ENCODE peak calls at places on chromosomes 7 and 10, in four cellular contexts. T is prostate gland, Z is kidney tubule cell, E is T follicular helper cell. L is an unnamed sample.

GRCh38 chr10:4704034-4704545 is 121.9 kb upstream of the AKR1E2 start:
- DNase-seq in T (no peak), Z (peak), E (no peak), L (no peak)

GRCh38 chr7:131007439-131008330 is 273.7 kb upstream of the KLF14 start:
- DNase-seq in T (peak), Z (peak), E (peak), L (peak)

GRCh38 chr10:113381906-113382562 is 170.8 kb upstream of the HABP2 start:
- DNase-seq in T (no peak), Z (peak), E (no peak), L (peak)

GRCh38 chr7:71312755-71313490 is 181.0 kb downstream of the GALNT17 start:
- DNase-seq in T (no peak), Z (no peak), E (no peak), L (no peak)

GRCh38 chr10:4111593-4111992 is 326.6 kb upstream of the KLF6 start:
- DNase-seq in T (no peak), Z (no peak), E (no peak), L (no peak)

GRCh38 chr10:15439381-15439837 is 68.3 kb upstream of the FAM171A1 start:
- DNase-seq in T (no peak), Z (peak), E (no peak), L (peak)

GRCh38 chr7:45182856-45183710 is 25.5 kb downstream of the RAMP3 start:
- DNase-seq in T (no peak), Z (no peak), E (no peak), L (no peak)

GRCh38 chr7:42222119-42222518 is 14.9 kb downstream of the GLI3 start:
- DNase-seq in T (no peak), Z (no peak), E (no peak), L (no peak)

GRCh38 chr7:4909891-4910290 is 26.4 kb upstream of the RADIL start:
- DNase-seq in T (no peak), Z (no peak), E (no peak), L (no peak)

GRCh38 chr10:43233601-43234430 is 33.0 kb downstream of the RASGEF1A start:
- DNase-seq in T (no peak), Z (no peak), E (no peak), L (peak)

GRCh38 chr10:115129752-115130151 is 36.6 kb downstream of the ATRNL1 start:
- DNase-seq in T (no peak), Z (peak), E (no peak), L (no peak)

GRCh38 chr10:29811751-29812427 is 177.1 kb upstream of the SVIL start:
- DNase-seq in T (peak), Z (peak), E (no peak), L (peak)

GRCh38 chr7:76505168-76506080 is 4.9 kb upstream of the UPK3B start:
- DNase-seq in T (no peak), Z (no peak), E (no peak), L (no peak)

GRCh38 chr7:54015251-54015650 is 526.9 kb upstream of the VSTM2A start:
- DNase-seq in T (no peak), Z (peak), E (no peak), L (no peak)

GRCh38 chr7:107103369-107103768 is 58.9 kb downstream of the PRKAR2B start:
- DNase-seq in T (no peak), Z (peak), E (no peak), L (no peak)

GRCh38 chr10:73248259-73248724 is 1.2 kb upstream of the DNAJC9 start:
- DNase-seq in T (no peak), Z (no peak), E (no peak), L (no peak)

GRCh38 chr7:665751-666453 is 60.6 kb upstream of the DNAAF5 start:
- DNase-seq in T (no peak), Z (no peak), E (no peak), L (peak)

GRCh38 chr10:119189811-119190282 is 11.2 kb upstream of the PRDX3 start:
- DNase-seq in T (no peak), Z (peak), E (no peak), L (peak)

GRCh38 chr10:67520924-67521520 is 175.0 kb downstream of the CTNNA3 start:
- DNase-seq in T (peak), Z (peak), E (peak), L (peak)

GRCh38 chr10:119933179-119933578 is 40.6 kb downstream of the SEC23IP start:
- DNase-seq in T (no peak), Z (no peak), E (no peak), L (no peak)

GRCh38 chr7:39720586-39720985 is 97.2 kb downstream of the RALA start:
- DNase-seq in T (peak), Z (peak), E (no peak), L (peak)

GRCh38 chr7:27647052-27647451 is 15.6 kb downstream of the HIBADH start:
- DNase-seq in T (no peak), Z (peak), E (no peak), L (no peak)

L was measured in body of pancreas.